ENCODE peak calls at places on chromosomes 5 and 9, in six cellular contexts. One of them, this sample, is unnamed.

GRCh38 chr5:138339464-138339863 is 1.4 kb downstream of the FAM53C start:
- DNase-seq in uterus: no peak
- DNase-seq in K562: no peak
- DNase-seq in IMR-90: no peak
- DNase-seq in lower leg skin: no peak
- DNase-seq in body of pancreas: no peak
- DNase-seq in this sample: no peak

GRCh38 chr9:89674667-89675402 is 70.0 kb downstream of the GADD45G start:
- DNase-seq in uterus: no peak
- DNase-seq in K562: no peak
- DNase-seq in IMR-90: no peak
- DNase-seq in lower leg skin: peak
- DNase-seq in body of pancreas: peak
- DNase-seq in this sample: no peak

GRCh38 chr5:72427488-72428437 is 79.4 kb downstream of the ZNF366 start:
- DNase-seq in uterus: no peak
- DNase-seq in K562: no peak
- DNase-seq in IMR-90: peak
- DNase-seq in lower leg skin: no peak
- DNase-seq in body of pancreas: peak
- DNase-seq in this sample: peak

GRCh38 chr9:70639853-70640814 is 225.7 kb upstream of the KLF9 start:
- DNase-seq in uterus: no peak
- DNase-seq in K562: peak
- DNase-seq in IMR-90: peak
- DNase-seq in lower leg skin: no peak
- DNase-seq in body of pancreas: peak
- DNase-seq in this sample: peak

GRCh38 chr5:57072218-57072892 is 101.5 kb upstream of the GPBP1 start:
- DNase-seq in uterus: no peak
- DNase-seq in K562: no peak
- DNase-seq in IMR-90: no peak
- DNase-seq in lower leg skin: no peak
- DNase-seq in body of pancreas: no peak
- DNase-seq in this sample: no peak

GRCh38 chr5:51382759-51383493 is at the start of gene ISL1:
- DNase-seq in uterus: no peak
- DNase-seq in K562: peak
- DNase-seq in IMR-90: peak
- DNase-seq in lower leg skin: no peak
- DNase-seq in body of pancreas: peak
- DNase-seq in this sample: no peak

GRCh38 chr5:131209175-131209505 is 38.4 kb downstream of the LYRM7 start:
- DNase-seq in uterus: no peak
- DNase-seq in K562: no peak
- DNase-seq in IMR-90: no peak
- DNase-seq in lower leg skin: no peak
- DNase-seq in body of pancreas: no peak
- DNase-seq in this sample: no peak

GRCh38 chr9:78921341-78921740 is 624.4 kb downstream of the PSAT1 start:
- DNase-seq in uterus: no peak
- DNase-seq in K562: no peak
- DNase-seq in IMR-90: peak
- DNase-seq in lower leg skin: no peak
- DNase-seq in body of pancreas: no peak
- DNase-seq in this sample: no peak

GRCh38 chr5:67283275-67283987 is 86.8 kb upstream of the CD180 start:
- DNase-seq in uterus: no peak
- DNase-seq in K562: no peak
- DNase-seq in IMR-90: no peak
- DNase-seq in lower leg skin: no peak
- DNase-seq in body of pancreas: no peak
- DNase-seq in this sample: no peak

GRCh38 chr9:116151966-116152381 is 1.6 kb upstream of the PAPPA start:
- DNase-seq in uterus: no peak
- DNase-seq in K562: no peak
- DNase-seq in IMR-90: peak
- DNase-seq in lower leg skin: no peak
- DNase-seq in body of pancreas: no peak
- DNase-seq in this sample: peak

GRCh38 chr5:137615171-137615775 is 116.1 kb upstream of the SPOCK1 start:
- DNase-seq in uterus: no peak
- DNase-seq in K562: no peak
- DNase-seq in IMR-90: no peak
- DNase-seq in lower leg skin: no peak
- DNase-seq in body of pancreas: no peak
- DNase-seq in this sample: no peak

DNA sequence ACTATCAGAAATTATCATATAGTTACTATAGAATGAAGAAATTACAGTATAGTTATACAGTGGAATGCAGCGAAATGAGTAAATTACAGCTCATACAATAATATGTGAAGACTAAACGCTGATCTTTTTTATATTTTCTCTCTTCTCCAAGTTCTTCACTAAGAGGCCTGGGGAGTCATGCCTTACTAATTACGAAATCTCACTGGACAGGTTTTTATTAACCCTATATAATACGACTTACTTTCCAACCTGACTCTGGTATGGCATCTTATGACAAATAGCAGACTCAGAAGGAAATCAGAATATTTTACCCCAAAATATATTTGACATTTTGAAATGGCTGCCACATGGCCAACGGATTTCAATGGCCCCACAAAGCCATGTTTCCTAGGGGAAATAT is 9.1 kb downstream of the CARNMT1 start:
- DNase-seq in uterus: no peak
- DNase-seq in K562: no peak
- DNase-seq in IMR-90: no peak
- DNase-seq in lower leg skin: no peak
- DNase-seq in body of pancreas: no peak
- DNase-seq in this sample: no peak
- TF ChIP-seq POLR2A in uterus: no peak
- TF ChIP-seq POLR2A in K562: no peak
- TF ChIP-seq POLR2A in IMR-90: no peak
- TF ChIP-seq POLR2A in lower leg skin: no peak
- TF ChIP-seq POLR2A in body of pancreas: no peak
- TF ChIP-seq POLR2A in this sample: no peak

DNA sequence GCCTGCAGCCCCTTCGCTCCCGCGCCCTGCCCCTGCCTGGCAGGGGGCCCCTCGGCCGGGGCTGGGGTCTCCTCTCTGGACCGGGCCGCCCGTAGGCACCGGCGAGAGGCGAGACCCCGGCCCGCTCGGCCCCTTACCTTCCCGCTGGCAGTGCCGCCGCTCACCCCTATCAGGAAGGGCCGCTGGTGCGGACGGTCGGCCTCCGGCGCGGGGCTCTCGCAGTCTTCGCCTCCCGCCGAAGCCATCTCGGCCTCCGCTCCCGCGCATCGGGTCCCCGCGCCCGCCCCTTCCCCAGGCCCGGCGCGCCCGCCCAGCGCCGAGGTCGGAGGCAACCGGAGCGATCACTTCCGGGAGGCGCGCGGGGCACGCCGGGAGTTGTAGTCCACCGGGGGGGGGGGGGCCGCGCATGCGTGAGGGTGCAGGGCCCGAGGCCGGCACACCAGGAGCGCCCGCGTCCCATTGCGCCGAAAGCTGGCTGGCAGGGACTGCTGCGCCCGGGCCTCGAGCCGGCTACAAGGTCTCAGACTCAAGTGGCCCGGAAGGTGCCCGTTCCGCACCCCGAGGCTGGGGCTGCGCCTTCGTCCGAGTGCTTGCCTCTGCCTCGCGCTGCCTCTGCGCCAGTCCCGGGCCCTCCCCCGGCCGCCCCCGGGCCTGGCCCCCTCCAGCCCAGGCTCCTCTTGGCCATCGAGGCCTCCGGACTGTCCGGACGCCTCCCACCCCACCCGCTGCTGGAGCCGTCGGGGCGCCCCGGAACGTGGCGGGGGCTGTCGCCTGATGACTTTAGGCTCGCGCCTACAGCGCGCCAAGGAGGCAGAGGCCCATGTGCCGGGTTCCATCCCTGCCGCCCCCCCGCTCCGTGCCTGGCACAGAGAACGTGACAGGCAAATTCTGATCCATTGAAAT is at the start of gene UCK1:
- DNase-seq in uterus: peak
- DNase-seq in K562: peak
- DNase-seq in IMR-90: peak
- DNase-seq in lower leg skin: peak
- DNase-seq in body of pancreas: peak
- DNase-seq in this sample: peak
- TF ChIP-seq POLR2A in uterus: peak
- TF ChIP-seq POLR2A in K562: peak
- TF ChIP-seq POLR2A in IMR-90: no peak
- TF ChIP-seq POLR2A in lower leg skin: no peak
- TF ChIP-seq POLR2A in body of pancreas: peak
- TF ChIP-seq POLR2A in this sample: no peak

GRCh38 chr9:68710082-68710481 is 5.0 kb downstream of the PIP5K1B start:
- DNase-seq in uterus: no peak
- DNase-seq in K562: no peak
- DNase-seq in IMR-90: no peak
- DNase-seq in lower leg skin: no peak
- DNase-seq in body of pancreas: no peak
- DNase-seq in this sample: no peak
- TF ChIP-seq POLR2A in uterus: no peak
- TF ChIP-seq POLR2A in K562: no peak
- TF ChIP-seq POLR2A in IMR-90: no peak
- TF ChIP-seq POLR2A in lower leg skin: no peak
- TF ChIP-seq POLR2A in body of pancreas: no peak
- TF ChIP-seq POLR2A in this sample: no peak

GRCh38 chr5:108380531-108381021 is 1.3 kb downstream of the FBXL17 start:
- DNase-seq in uterus: peak
- DNase-seq in K562: peak
- DNase-seq in IMR-90: peak
- DNase-seq in lower leg skin: no peak
- DNase-seq in body of pancreas: peak
- DNase-seq in this sample: peak
- TF ChIP-seq POLR2A in uterus: no peak
- TF ChIP-seq POLR2A in K562: no peak
- TF ChIP-seq POLR2A in IMR-90: no peak
- TF ChIP-seq POLR2A in lower leg skin: no peak
- TF ChIP-seq POLR2A in body of pancreas: no peak
- TF ChIP-seq POLR2A in this sample: no peak

DNA sequence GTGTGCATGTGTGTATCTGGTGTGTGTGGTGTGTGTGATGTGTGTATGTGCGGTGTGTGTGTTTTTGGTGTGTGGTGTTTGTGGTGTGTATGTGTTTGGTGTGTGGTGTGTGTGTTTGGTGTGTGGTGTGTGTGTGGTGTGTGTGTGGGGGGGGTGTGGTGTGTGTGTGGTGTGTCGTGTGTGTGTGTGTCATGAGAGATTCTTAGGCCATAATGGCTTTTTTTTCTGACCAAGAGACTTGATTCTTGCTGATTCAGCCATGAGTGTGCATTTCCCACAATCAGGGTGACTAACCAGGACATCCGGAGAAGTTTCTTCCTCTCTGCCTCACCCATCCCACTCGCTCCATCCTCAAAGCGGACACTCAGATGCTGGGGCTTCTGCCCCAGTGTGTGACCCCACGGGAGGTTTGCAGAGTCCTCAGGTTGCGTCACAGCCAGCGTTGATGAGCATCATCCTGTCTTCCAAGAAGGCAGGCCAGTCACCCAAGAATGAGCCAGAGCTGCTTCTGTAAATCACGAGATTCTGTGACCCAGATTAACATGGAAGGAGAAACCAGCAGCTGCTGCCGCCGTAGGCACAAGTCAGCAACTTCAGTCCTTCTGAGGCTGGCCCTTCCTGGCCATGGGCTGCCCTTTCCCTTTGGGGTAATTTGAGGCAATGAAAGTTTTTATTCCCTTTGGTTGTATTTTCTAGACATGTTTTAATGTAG is 12.5 kb upstream of the CTSL start:
- DNase-seq in uterus: peak
- DNase-seq in K562: peak
- DNase-seq in IMR-90: peak
- DNase-seq in lower leg skin: peak
- DNase-seq in body of pancreas: peak
- DNase-seq in this sample: peak
- TF ChIP-seq POLR2A in uterus: no peak
- TF ChIP-seq POLR2A in K562: no peak
- TF ChIP-seq POLR2A in IMR-90: peak
- TF ChIP-seq POLR2A in lower leg skin: no peak
- TF ChIP-seq POLR2A in body of pancreas: no peak
- TF ChIP-seq POLR2A in this sample: peak

GRCh38 chr9:108628281-108628680 is 227.5 kb downstream of the ACTL7B start:
- DNase-seq in uterus: no peak
- DNase-seq in K562: no peak
- DNase-seq in IMR-90: no peak
- DNase-seq in lower leg skin: no peak
- DNase-seq in body of pancreas: no peak
- DNase-seq in this sample: no peak
- TF ChIP-seq POLR2A in uterus: no peak
- TF ChIP-seq POLR2A in K562: no peak
- TF ChIP-seq POLR2A in IMR-90: no peak
- TF ChIP-seq POLR2A in lower leg skin: no peak
- TF ChIP-seq POLR2A in body of pancreas: no peak
- TF ChIP-seq POLR2A in this sample: no peak

GRCh38 chr5:172455087-172455381 is 709 bp upstream of the SH3PXD2B start:
- DNase-seq in uterus: no peak
- DNase-seq in K562: no peak
- DNase-seq in IMR-90: no peak
- DNase-seq in lower leg skin: no peak
- DNase-seq in body of pancreas: no peak
- DNase-seq in this sample: no peak

GRCh38 chr5:172455511-172456061 is 1.3 kb upstream of the SH3PXD2B start:
- DNase-seq in uterus: peak
- DNase-seq in K562: no peak
- DNase-seq in IMR-90: peak
- DNase-seq in lower leg skin: no peak
- DNase-seq in body of pancreas: no peak
- DNase-seq in this sample: no peak

GRCh38 chr5:172453206-172453985 is 929 bp downstream of the SH3PXD2B start:
- DNase-seq in uterus: peak
- DNase-seq in K562: no peak
- DNase-seq in IMR-90: peak
- DNase-seq in lower leg skin: no peak
- DNase-seq in body of pancreas: peak
- DNase-seq in this sample: no peak

GRCh38 chr5:172453986-172454354 is 355 bp downstream of the SH3PXD2B start:
- DNase-seq in uterus: peak
- DNase-seq in K562: no peak
- DNase-seq in IMR-90: no peak
- DNase-seq in lower leg skin: no peak
- DNase-seq in body of pancreas: no peak
- DNase-seq in this sample: no peak

GRCh38 chr5:172454355-172455086 is at the start of gene SH3PXD2B:
- DNase-seq in uterus: peak
- DNase-seq in K562: peak
- DNase-seq in IMR-90: no peak
- DNase-seq in lower leg skin: peak
- DNase-seq in body of pancreas: peak
- DNase-seq in this sample: peak
- TF ChIP-seq POLR2A in uterus: peak
- TF ChIP-seq POLR2A in K562: no peak
- TF ChIP-seq POLR2A in IMR-90: peak
- TF ChIP-seq POLR2A in lower leg skin: no peak
- TF ChIP-seq POLR2A in body of pancreas: no peak
- TF ChIP-seq POLR2A in this sample: peak

GRCh38 chr9:91422832-91423711 is 560 bp downstream of the NFIL3 start:
- DNase-seq in uterus: peak
- DNase-seq in K562: peak
- DNase-seq in IMR-90: peak
- DNase-seq in lower leg skin: peak
- DNase-seq in body of pancreas: peak
- DNase-seq in this sample: peak
- TF ChIP-seq POLR2A in uterus: peak
- TF ChIP-seq POLR2A in K562: no peak
- TF ChIP-seq POLR2A in IMR-90: peak
- TF ChIP-seq POLR2A in lower leg skin: no peak
- TF ChIP-seq POLR2A in body of pancreas: peak
- TF ChIP-seq POLR2A in this sample: no peak

GRCh38 chr5:10635861-10636350 is 72.0 kb downstream of the ANKRD33B start:
- DNase-seq in uterus: no peak
- DNase-seq in K562: no peak
- DNase-seq in IMR-90: no peak
- DNase-seq in lower leg skin: no peak
- DNase-seq in body of pancreas: no peak
- DNase-seq in this sample: no peak
- TF ChIP-seq POLR2A in uterus: no peak
- TF ChIP-seq POLR2A in K562: no peak
- TF ChIP-seq POLR2A in IMR-90: no peak
- TF ChIP-seq POLR2A in lower leg skin: no peak
- TF ChIP-seq POLR2A in body of pancreas: no peak
- TF ChIP-seq POLR2A in this sample: no peak